ENCODE peak calls at places on chromosome 19, in nine cellular contexts. C, F, M, P, X, V, O, S and Y are unnamed samples.

GRCh38 chr19:12733369-12733896 is 1.1 kb downstream of the TRIR start:
- DNase-seq in C (no peak), F (peak), M (no peak), P (peak), X (peak), V (peak), O (no peak), S (peak), Y (peak)

GRCh38 chr19:19562665-19563347 is 24.7 kb downstream of the CILP2 start:
- DNase-seq in C (no peak), F (no peak), M (no peak), P (no peak), X (no peak), V (no peak), O (no peak), S (peak), Y (no peak)

GRCh38 chr19:49679832-49680472 is 2.9 kb downstream of the PRMT1 start:
- DNase-seq in C (no peak), F (no peak), M (no peak), P (no peak), X (no peak), V (no peak), O (no peak), S (no peak), Y (no peak)

GRCh38 chr19:45526143-45526542 is 18.9 kb downstream of the VASP start:
- DNase-seq in C (peak), F (peak), M (peak), P (peak), X (peak), V (no peak), O (peak), S (no peak), Y (peak)

GRCh38 chr19:42140125-42140754 is 8.0 kb upstream of the POU2F2 start:
- DNase-seq in C (peak), F (peak), M (peak), P (no peak), X (peak), V (no peak), O (peak), S (no peak), Y (peak)

GRCh38 chr19:33100894-33101644 is 20.1 kb downstream of the GPATCH1 start:
- DNase-seq in C (no peak), F (no peak), M (no peak), P (no peak), X (no peak), V (no peak), O (no peak), S (no peak), Y (no peak)

GRCh38 chr19:42090687-42091086 is 14.7 kb downstream of the ZNF574 start:
- DNase-seq in C (no peak), F (no peak), M (no peak), P (no peak), X (no peak), V (no peak), O (no peak), S (no peak), Y (no peak)

GRCh38 chr19:47444388-47444821 is 25.1 kb upstream of the MEIS3 start:
- DNase-seq in C (peak), F (no peak), M (no peak), P (no peak), X (no peak), V (no peak), O (peak), S (peak), Y (peak)

GRCh38 chr19:36113425-36113824 is 1.2 kb downstream of the POLR2I start:
- DNase-seq in C (no peak), F (no peak), M (no peak), P (no peak), X (no peak), V (no peak), O (no peak), S (no peak), Y (no peak)

GRCh38 chr19:6021878-6022569 is 44.1 kb upstream of the RANBP3 start:
- DNase-seq in C (peak), F (peak), M (peak), P (peak), X (peak), V (peak), O (peak), S (peak), Y (peak)

GRCh38 chr19:7415163-7415856 is 66.6 kb downstream of the ARHGEF18 start:
- DNase-seq in C (no peak), F (no peak), M (no peak), P (no peak), X (no peak), V (no peak), O (no peak), S (no peak), Y (peak)

GRCh38 chr19:29671393-29672076 is 6.3 kb downstream of the PLEKHF1 start:
- DNase-seq in C (no peak), F (peak), M (peak), P (no peak), X (no peak), V (peak), O (no peak), S (peak), Y (no peak)

GRCh38 chr19:48989701-48990291 is 3.3 kb downstream of the GYS1 start:
- DNase-seq in C (no peak), F (no peak), M (peak), P (no peak), X (no peak), V (no peak), O (no peak), S (no peak), Y (peak)